ENCODE peak calls at places on chromosomes 2 and 18, in five cellular contexts. O is HepG2, I is A549, U is K562, A is H1. Z is an unnamed sample.
A peak's percentile ranks its signal among the peaks of the same experiment; 100 is the strongest.

GRCh38 chr2:68371581-68371980 is 6.5 kb downstream of the PLEK start:
- DNase-seq in A (no peak), I (no peak), O (no peak), U (no peak), Z (no peak)

GRCh38 chr2:1605659-1606400 is 138.5 kb downstream of the PXDN start:
- DNase-seq in I (no peak), O (no peak), A (no peak), U (no peak), Z (peak; percentile 85)

GRCh38 chr2:72334806-72335205 is 187.1 kb upstream of the CYP26B1 start:
- DNase-seq in O (no peak), A (no peak), I (no peak), U (no peak), Z (no peak)

GRCh38 chr2:83837823-83838222 is 621.3 kb downstream of the SUCLG1 start:
- DNase-seq in O (no peak), I (no peak), U (no peak), A (no peak), Z (no peak)

GRCh38 chr2:8566788-8567468 is 114.9 kb upstream of the ID2 start:
- DNase-seq in A (no peak), U (no peak), O (no peak), I (no peak), Z (no peak)

GRCh38 chr18:70513502-70514171 is 224.8 kb downstream of the SOCS6 start:
- DNase-seq in I (no peak), A (no peak), U (no peak), O (peak; percentile 7), Z (no peak)

GRCh38 chr2:152348388-152348787 is 13.4 kb downstream of the FMNL2 start:
- DNase-seq in A (no peak), I (peak; percentile 27), U (no peak), O (no peak), Z (peak; percentile 10)

GRCh38 chr2:149049142-149049541 is 10.6 kb downstream of the LYPD6B start:
- DNase-seq in A (no peak), O (no peak), I (no peak), U (no peak), Z (peak; percentile 62)

GRCh38 chr2:96233880-96234316 is 25.3 kb upstream of the STARD7 start:
- DNase-seq in A (no peak), O (no peak), U (peak; percentile 7), I (no peak), Z (no peak)

GRCh38 chr2:196719565-196719872 is 80.0 kb downstream of the GTF3C3 start:
- DNase-seq in I (peak; percentile 10), O (no peak), U (no peak), A (no peak), Z (no peak)

GRCh38 chr2:196718394-196718793 is 78.9 kb downstream of the CCDC150 start:
- DNase-seq in O (no peak), I (peak; percentile 25), U (no peak), A (no peak), Z (no peak)

GRCh38 chr2:196718796-196719564 is 79.5 kb downstream of the CCDC150 start:
- DNase-seq in A (peak; percentile 45), U (peak; percentile 26), O (peak; percentile 79), I (peak; percentile 72), Z (peak; percentile 75)
- TF ChIP-seq MAFK in A (peak; percentile 93), U (peak; percentile 92), O (peak; percentile 100), I (peak; percentile 98), Z (peak; percentile 90)

DNA sequence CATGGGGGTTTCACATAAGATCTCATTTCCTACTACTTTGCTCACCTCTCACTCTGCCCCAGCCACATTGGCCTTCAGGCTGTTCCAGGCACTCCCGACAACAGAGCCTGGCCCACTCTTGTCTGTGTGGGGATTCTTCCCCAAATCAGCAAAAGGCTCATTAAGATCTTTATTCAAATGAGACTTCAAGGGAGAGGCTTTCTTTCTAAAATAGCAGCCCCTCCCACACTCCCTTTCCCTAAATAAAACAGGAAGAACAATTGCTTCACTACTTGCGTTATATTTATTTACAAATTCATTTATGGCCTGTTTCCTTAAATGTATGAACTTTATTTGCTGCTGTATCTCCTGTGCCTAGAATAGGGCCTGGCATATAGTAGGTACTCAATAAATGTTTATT is 3.6 kb upstream of the CDC42EP3 start:
- DNase-seq in A (no peak), O (no peak), I (no peak), U (no peak), Z (no peak)
- TF ChIP-seq MAFK in A (no peak), O (no peak), I (no peak), U (no peak), Z (no peak)

GRCh38 chr18:2112435-2113045 is 458.8 kb downstream of the METTL4 start:
- DNase-seq in O (no peak), I (no peak), U (no peak), A (no peak), Z (no peak)
- TF ChIP-seq MAFK in O (no peak), I (no peak), U (no peak), A (no peak), Z (no peak)

DNA sequence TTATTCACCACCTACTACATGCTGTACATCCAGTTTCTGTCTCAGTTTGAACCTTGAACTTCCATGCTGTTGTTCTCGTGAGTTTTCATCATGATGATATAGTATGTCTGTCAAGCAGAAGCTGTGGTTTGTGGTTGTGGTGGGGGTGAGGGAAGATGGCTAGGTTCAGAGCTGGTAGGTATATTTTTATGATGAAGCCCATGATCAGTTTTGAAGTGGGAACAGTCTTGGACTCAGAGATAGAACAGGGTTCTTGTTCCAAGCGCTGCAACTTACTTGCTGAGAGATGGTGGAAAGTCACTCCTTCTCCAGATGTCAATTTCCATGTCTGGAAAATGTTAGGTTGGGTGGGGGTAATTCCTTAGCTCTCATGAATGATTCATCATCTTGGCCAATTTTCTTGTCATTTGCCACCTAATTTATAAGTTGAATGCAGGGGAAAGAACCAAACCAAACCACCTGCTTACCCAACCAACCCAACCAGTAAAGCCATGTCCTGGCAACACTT is 21.6 kb downstream of the PMAIP1 start:
- DNase-seq in O (no peak), U (no peak), A (no peak), I (no peak), Z (no peak)
- TF ChIP-seq MAFK in O (no peak), U (no peak), A (no peak), I (no peak), Z (no peak)

GRCh38 chr2:113181491-113182051 is 7.8 kb downstream of the PSD4 start:
- DNase-seq in O (no peak), U (peak; percentile 46), I (no peak), A (no peak), Z (no peak)
- TF ChIP-seq MAFK in O (no peak), U (no peak), I (no peak), A (no peak), Z (no peak)

GRCh38 chr2:65214843-65215242 is 12.8 kb upstream of the ACTR2 start:
- DNase-seq in A (no peak), I (no peak), O (no peak), U (no peak), Z (no peak)

GRCh38 chr2:65215946-65216345 is 11.7 kb upstream of the ACTR2 start:
- DNase-seq in A (no peak), U (no peak), I (no peak), O (no peak), Z (no peak)

DNA sequence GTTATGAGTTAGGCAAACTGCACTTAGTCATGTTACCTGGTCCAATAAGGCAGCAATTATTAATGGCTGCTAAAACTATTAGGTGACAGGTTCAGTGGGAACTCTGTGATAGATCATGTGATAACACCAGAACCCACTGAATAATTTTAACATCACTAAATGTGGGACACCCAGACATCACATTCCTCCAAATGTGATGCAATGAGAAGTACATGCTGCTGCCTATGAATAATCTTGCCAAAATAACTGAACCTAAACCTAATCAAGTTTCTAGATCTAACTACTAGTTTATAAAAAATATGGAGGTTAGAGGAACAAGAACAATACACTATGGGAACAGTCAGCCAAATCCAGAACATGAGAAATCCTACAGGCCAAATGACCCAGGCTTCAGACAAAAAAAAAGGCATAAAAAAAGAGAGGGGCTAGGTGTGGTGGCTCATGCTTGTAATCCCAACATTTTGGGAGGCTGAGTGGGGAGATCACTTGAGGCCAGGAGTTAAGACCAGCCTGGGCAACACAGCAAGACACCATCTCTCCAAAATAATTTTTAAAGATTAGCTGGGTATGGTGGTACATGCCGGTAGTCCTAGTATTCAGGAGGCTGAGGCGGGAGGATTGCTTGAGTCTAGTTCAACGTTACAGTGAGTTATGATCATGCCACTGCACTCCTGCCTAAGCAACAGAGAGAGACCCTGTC is 7.0 kb upstream of the ACTR2 start:
- DNase-seq in O (no peak), U (no peak), A (no peak), I (no peak), Z (peak; percentile 31)
- TF ChIP-seq MAFK in O (no peak), U (no peak), A (no peak), I (no peak), Z (no peak)

DNA sequence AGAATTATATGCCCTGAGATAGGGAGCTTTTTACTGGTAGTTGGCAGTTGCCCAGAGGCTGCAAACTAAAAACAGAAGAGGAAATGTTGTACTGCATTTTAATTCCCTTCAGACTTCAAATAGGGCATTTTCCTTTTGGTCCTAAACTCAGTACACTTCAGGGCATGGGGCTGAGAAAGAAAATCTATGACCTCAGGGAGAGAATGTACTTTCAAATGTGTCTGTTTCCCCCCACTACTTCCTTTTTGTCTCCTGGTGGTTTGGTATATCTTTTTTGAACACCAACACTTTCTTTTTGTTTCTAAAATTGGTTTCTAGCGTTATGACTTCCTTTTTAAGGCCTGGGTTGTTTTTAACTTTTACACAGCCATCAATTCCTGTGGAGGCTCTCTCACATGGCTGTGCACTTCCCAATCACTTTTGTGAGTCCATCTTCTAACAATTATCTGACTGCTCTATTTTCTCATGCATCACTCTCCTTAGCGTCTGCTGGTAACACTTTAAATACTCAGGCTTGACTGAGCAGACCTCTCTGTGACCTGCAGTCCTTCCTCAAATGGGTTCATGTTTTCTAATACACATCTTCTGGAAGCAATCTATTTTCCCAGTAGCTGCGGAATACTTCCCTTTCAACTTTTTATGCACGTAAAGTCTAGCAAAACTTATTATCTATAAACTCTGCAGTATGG is 596.0 kb downstream of the LRP1B start:
- DNase-seq in O (no peak), U (no peak), A (no peak), I (no peak), Z (no peak)
- TF ChIP-seq MAFK in O (no peak), U (no peak), A (no peak), I (no peak), Z (no peak)

Z was measured in IMR-90.